ENCODE peak calls at places on chromosomes 12 and 14, in four cellular contexts. O is HCT116, Q is breast epithelium, T is HepG2. K is an unnamed sample. For H3K27me3, the result is how much of the 10 kb centered on the place peaks cover.

GRCh38 chr12:80966001-80966400 is 28.3 kb upstream of the LIN7A start:
- DNase-seq in T (no peak), Q (no peak), O (no peak), K (no peak)

GRCh38 chr14:69423279-69423678 is 24.8 kb downstream of the SLC39A9 start:
- DNase-seq in T (no peak), Q (no peak), O (no peak), K (no peak)

GRCh38 chr14:99755629-99756603 is 37.3 kb upstream of the EML1 start:
- DNase-seq in O (no peak), Q (peak), T (peak), K (peak)

GRCh38 chr14:56339855-56340701 is 221.9 kb downstream of the PELI2 start:
- DNase-seq in O (peak), T (peak), Q (peak), K (peak)

GRCh38 chr12:13347241-13348043 is 150.9 kb downstream of the EMP1 start:
- DNase-seq in Q (no peak), T (no peak), O (peak), K (no peak)

GRCh38 chr14:22521449-22522239 is 67.4 kb downstream of the DAD1 start:
- DNase-seq in O (no peak), T (peak), Q (no peak), K (peak)

GRCh38 chr12:46005151-46005797 is 14.9 kb upstream of the SCAF11 start:
- DNase-seq in T (no peak), O (no peak), Q (no peak), K (no peak)

GRCh38 chr14:22380511-22381455 is 208.2 kb downstream of the DAD1 start:
- DNase-seq in O (no peak), Q (no peak), T (no peak), K (no peak)

GRCh38 chr12:63052696-63053095 is 98.3 kb downstream of the AVPR1A start:
- DNase-seq in O (no peak), Q (no peak), T (no peak), K (no peak)

GRCh38 chr12:124774462-124775167 is 89.0 kb downstream of the SCARB1 start:
- DNase-seq in O (no peak), Q (no peak), T (no peak), K (no peak)

GRCh38 chr12:113088971-113089756 is 32.6 kb downstream of the DTX1 start:
- DNase-seq in Q (no peak), T (no peak), O (no peak), K (no peak)

GRCh38 chr12:96327346-96327745 is 72.9 kb downstream of the CDK17 start:
- DNase-seq in T (no peak), Q (no peak), O (no peak), K (no peak)

GRCh38 chr14:64218344-64219240 is 75.6 kb downstream of the ESR2 start:
- DNase-seq in T (no peak), Q (no peak), O (no peak), K (peak)

GRCh38 chr12:116719661-116720060 is 18.2 kb downstream of the SPRING1 start:
- DNase-seq in Q (no peak), O (no peak), T (no peak), K (no peak)

GRCh38 chr12:47813491-47814196 is 6.1 kb downstream of the HDAC7 start:
- DNase-seq in Q (no peak), T (no peak), O (no peak), K (no peak)

GRCh38 chr12:46442239-46442638 is 69.7 kb upstream of the SLC38A2 start:
- DNase-seq in O (no peak), T (no peak), Q (no peak), K (no peak)

GRCh38 chr14:61091657-61092273 is 110.7 kb downstream of the SLC38A6 start:
- DNase-seq in O (no peak), T (no peak), Q (no peak), K (no peak)

GRCh38 chr12:127515941-127516340 is 751.0 kb upstream of the TMEM132C start:
- DNase-seq in O (no peak), Q (no peak), T (no peak), K (no peak)

GRCh38 chr12:64610092-64610659 is at the start of gene RASSF3:
- DNase-seq in Q (peak), T (peak), O (peak), K (peak)

GRCh38 chr14:89983375-89983774 is 27.6 kb downstream of the TDP1 start:
- DNase-seq in Q (no peak), T (no peak), O (no peak), K (no peak)
- TF ChIP-seq POLR2AphosphoS5 in Q (no peak), T (no peak), O (no peak), K (no peak)

GRCh38 chr12:114412825-114413749 is 7.1 kb upstream of the TBX5 start:
- DNase-seq in Q (no peak), O (no peak), T (no peak), K (no peak)

GRCh38 chr12:114414866-114415524 is 9.1 kb upstream of the TBX5 start:
- DNase-seq in T (no peak), O (no peak), Q (no peak), K (no peak)

GRCh38 chr12:114415525-114415868 is 9.6 kb upstream of the TBX5 start:
- DNase-seq in O (no peak), Q (no peak), T (no peak), K (no peak)

GRCh38 chr12:114414031-114414865 is 8.3 kb upstream of the TBX5 start:
- DNase-seq in T (no peak), Q (no peak), O (no peak), K (no peak)

GRCh38 chr12:114416028-114416427 is 10.1 kb upstream of the TBX5 start:
- DNase-seq in Q (no peak), O (no peak), T (no peak), K (no peak)
- H3K27me3 ChIP-seq in Q (half or more), O (under half), T (under half), K (half or more)

DNA sequence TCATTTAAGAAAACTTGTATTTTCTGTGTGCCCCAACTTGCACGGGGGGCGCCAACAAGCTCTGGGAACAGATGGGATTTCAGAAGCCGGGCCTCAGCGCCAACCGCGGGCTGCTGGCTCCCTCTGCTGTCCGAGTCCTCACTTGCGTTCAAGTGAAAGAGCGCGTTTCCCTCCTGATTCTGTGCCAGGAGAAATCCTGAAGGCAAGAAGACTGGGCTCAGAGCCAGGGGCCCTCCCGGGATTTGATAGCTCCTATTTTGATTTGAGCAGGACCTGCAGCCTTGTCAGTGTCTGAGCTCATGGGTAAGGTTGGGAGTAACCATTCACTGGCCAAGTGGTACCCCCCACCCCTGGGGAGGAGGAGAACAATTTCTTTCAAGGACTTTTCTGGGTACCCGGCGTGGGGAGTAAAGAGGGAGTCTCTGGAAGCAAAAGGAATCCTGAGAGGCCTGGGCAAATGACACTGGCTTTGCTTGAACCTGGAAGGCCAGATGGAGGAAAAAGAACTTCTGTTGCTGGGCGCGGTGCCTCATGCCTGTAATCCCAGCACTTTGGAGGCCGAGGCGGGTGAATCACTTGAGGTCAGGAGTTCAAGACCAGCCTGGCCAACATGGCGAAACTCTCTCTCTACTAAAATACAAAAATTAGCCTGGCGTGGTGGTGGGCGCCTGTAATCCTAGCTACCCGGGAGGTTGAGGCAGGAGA is 179.0 kb upstream of the RGS6 start:
- DNase-seq in T (peak), Q (peak), O (peak), K (peak)
- TF ChIP-seq POLR2A in T (no peak), Q (no peak), O (no peak), K (no peak)

GRCh38 chr12:27780612-27781408 is 774 bp upstream of the MANSC4 start:
- DNase-seq in Q (peak), O (no peak), T (peak), K (peak)
- TF ChIP-seq POLR2AphosphoS5 in Q (no peak), O (no peak), T (no peak), K (peak)

GRCh38 chr12:21941522-21942376 is 523 bp upstream of the ABCC9 start:
- DNase-seq in O (no peak), T (no peak), Q (no peak), K (no peak)
- H3K27me3 ChIP-seq in O (under half), T (under half), Q (under half), K (under half)

GRCh38 chr14:87002831-87003230 is 990.2 kb downstream of the GALC start:
- DNase-seq in T (no peak), Q (no peak), O (no peak), K (no peak)
- TF ChIP-seq POLR2A in T (no peak), Q (no peak), O (no peak), K (no peak)

GRCh38 chr14:44897041-44897843 is 64.5 kb downstream of the KLHL28 start:
- DNase-seq in T (peak), Q (peak), O (peak), K (peak)
- TF ChIP-seq POLR2AphosphoS5 in T (peak), Q (peak), O (peak), K (no peak)

K was measured in stomach.